ENCODE peak calls at places on chromosomes 2 and 18, in seven cellular contexts. Y, V, T, R, M, S and J are unnamed samples.

GRCh38 chr18:58043452-58044369 is at the start of gene NEDD4L:
- DNase-seq in M (peak; percentile 82), V (peak; percentile 87), R (peak; percentile 91), S (peak; percentile 64), Y (peak; percentile 93), T (peak; percentile 83), J (peak; percentile 85)

GRCh38 chr2:30336978-30337841 is 105.9 kb downstream of the LBH start:
- DNase-seq in V (no peak), M (peak; percentile 70), S (no peak), R (no peak), T (no peak), Y (no peak), J (no peak)

GRCh38 chr18:3319894-3320438 is 58.0 kb downstream of the MYL12B start:
- DNase-seq in M (no peak), Y (no peak), R (no peak), S (no peak), T (no peak), V (no peak), J (no peak)

GRCh38 chr18:37481058-37481457 is 84.5 kb downstream of the CELF4 start:
- DNase-seq in M (no peak), R (no peak), Y (peak; percentile 26), V (no peak), S (no peak), T (no peak), J (no peak)

GRCh38 chr2:221125691-221126090 is 446.4 kb downstream of the EPHA4 start:
- DNase-seq in Y (no peak), M (no peak), V (no peak), S (peak; percentile 68), T (no peak), R (no peak), J (no peak)

GRCh38 chr2:71615769-71616730 is 162.7 kb downstream of the DYSF start:
- DNase-seq in Y (no peak), R (no peak), M (no peak), S (no peak), T (no peak), V (peak; percentile 12), J (no peak)

GRCh38 chr2:177030391-177031000 is 182.1 kb upstream of the HNRNPA3 start:
- DNase-seq in M (no peak), Y (peak; percentile 38), V (no peak), T (no peak), S (no peak), R (no peak), J (no peak)

GRCh38 chr2:101150306-101151140 is 659 bp downstream of the TBC1D8 start:
- DNase-seq in S (no peak), V (peak; percentile 46), Y (peak; percentile 66), T (peak; percentile 22), M (peak; percentile 15), R (peak; percentile 56), J (peak; percentile 44)

GRCh38 chr2:119028327-119029174 is 86.6 kb downstream of the MARCO start:
- DNase-seq in T (peak; percentile 63), Y (peak; percentile 58), R (peak; percentile 37), V (peak; percentile 79), M (no peak), S (peak; percentile 54), J (peak; percentile 42)

GRCh38 chr2:163551974-163552373 is 183.8 kb downstream of the FIGN start:
- DNase-seq in M (no peak), V (no peak), T (peak; percentile 16), Y (no peak), R (no peak), S (no peak), J (no peak)

GRCh38 chr2:223508372-223508771 is 93.8 kb downstream of the SCG2 start:
- DNase-seq in Y (no peak), M (no peak), T (no peak), S (no peak), R (no peak), V (no peak), J (no peak)

GRCh38 chr2:168545439-168546082 is 89.5 kb downstream of the CERS6 start:
- DNase-seq in T (peak; percentile 94), R (peak; percentile 22), S (peak; percentile 92), Y (peak; percentile 49), V (no peak), M (no peak), J (no peak)

GRCh38 chr2:18362696-18363095 is 197.8 kb downstream of the RDH14 start:
- DNase-seq in R (no peak), S (no peak), V (no peak), M (no peak), Y (no peak), T (peak; percentile 61), J (no peak)

GRCh38 chr2:21038403-21039073 is 5.3 kb downstream of the APOB start:
- DNase-seq in T (no peak), R (no peak), S (peak; percentile 4), V (no peak), Y (no peak), M (no peak), J (no peak)

GRCh38 chr2:182186132-182186735 is 200.6 kb downstream of the PPP1R1C start:
- DNase-seq in Y (peak; percentile 34), R (peak; percentile 61), T (peak; percentile 86), V (no peak), S (peak; percentile 13), M (peak; percentile 11), J (no peak)

GRCh38 chr18:77178559-77178958 is 46.0 kb upstream of the MBP start:
- DNase-seq in T (no peak), V (no peak), R (no peak), Y (no peak), M (no peak), S (no peak), J (no peak)

GRCh38 chr2:212136216-212136795 is 402.3 kb downstream of the ERBB4 start:
- DNase-seq in Y (no peak), V (no peak), S (no peak), M (no peak), T (no peak), R (no peak), J (no peak)

GRCh38 chr2:24083567-24084385 is 858 bp downstream of the TP53I3 start:
- DNase-seq in S (peak; percentile 71), M (no peak), V (peak; percentile 89), R (peak; percentile 95), T (peak; percentile 65), Y (peak; percentile 91), J (no peak)

GRCh38 chr2:19936979-19937378 is 35.2 kb upstream of the TTC32 start:
- DNase-seq in M (no peak), R (no peak), V (no peak), T (no peak), S (no peak), Y (no peak), J (no peak)

GRCh38 chr2:5743992-5744391 is 51.8 kb downstream of the SOX11 start:
- DNase-seq in M (no peak), T (no peak), R (peak; percentile 30), V (peak; percentile 56), Y (no peak), S (no peak), J (no peak)

GRCh38 chr2:167052825-167053224 is 164.5 kb downstream of the XIRP2 start:
- DNase-seq in R (no peak), T (peak; percentile 67), M (no peak), V (no peak), Y (no peak), S (peak; percentile 9), J (no peak)

GRCh38 chr18:25229080-25229479 is 122.9 kb downstream of the ZNF521 start:
- DNase-seq in V (no peak), Y (no peak), M (no peak), S (no peak), R (no peak), T (no peak), J (no peak)

GRCh38 chr18:33957705-33958104 is 267.0 kb downstream of the NOL4 start:
- DNase-seq in M (no peak), R (no peak), Y (no peak), T (no peak), S (no peak), V (no peak), J (no peak)

GRCh38 chr2:240877460-240878340 is 9.1 kb downstream of the AGXT start:
- DNase-seq in Y (no peak), V (no peak), M (no peak), S (no peak), R (no peak), T (no peak), J (peak; percentile 6)

GRCh38 chr2:134522436-134522835 is 196.4 kb downstream of the TMEM163 start:
- DNase-seq in Y (no peak), V (no peak), T (no peak), S (no peak), R (no peak), M (no peak), J (no peak)

GRCh38 chr2:236833501-236834186 is 252.0 kb upstream of the COPS8 start:
- DNase-seq in Y (no peak), S (peak; percentile 20), T (peak; percentile 36), M (no peak), R (no peak), V (no peak), J (no peak)

GRCh38 chr2:236200378-236200777 is 32.2 kb upstream of the GBX2 start:
- DNase-seq in M (no peak), T (no peak), S (no peak), V (no peak), R (no peak), Y (no peak), J (no peak)

GRCh38 chr18:28903366-28903765 is 726.4 kb upstream of the CDH2 start:
- DNase-seq in Y (no peak), S (no peak), T (no peak), R (no peak), M (no peak), V (no peak), J (no peak)

GRCh38 chr2:42809131-42809875 is 16.9 kb upstream of the HAAO start:
- DNase-seq in Y (no peak), S (no peak), V (no peak), M (no peak), R (no peak), T (no peak), J (peak; percentile 45)

GRCh38 chr2:55885944-55886281 is 37.7 kb downstream of the EFEMP1 start:
- DNase-seq in M (no peak), T (no peak), V (no peak), R (no peak), S (no peak), Y (no peak), J (no peak)
- H3K27ac ChIP-seq in M (no peak overlapping the region), T (peak overlapping the region; percentile 3), V (no peak overlapping the region), R (no peak overlapping the region), S (no peak overlapping the region), Y (no peak overlapping the region), J (no peak overlapping the region)

GRCh38 chr2:60519259-60519863 is 34.1 kb downstream of the BCL11A start:
- DNase-seq in M (no peak), R (no peak), S (no peak), V (no peak), Y (no peak), T (no peak), J (no peak)
- H3K27ac ChIP-seq in M (no peak overlapping the region), R (no peak overlapping the region), S (no peak overlapping the region), V (peak overlapping the region; percentile 63), Y (no peak overlapping the region), T (no peak overlapping the region), J (no peak overlapping the region)

GRCh38 chr2:143525536-143525935 is 396.3 kb downstream of the ARHGAP15 start:
- DNase-seq in S (no peak), R (no peak), T (no peak), V (no peak), Y (peak; percentile 28), M (no peak), J (no peak)
- H3K27ac ChIP-seq in S (no peak overlapping the region), R (no peak overlapping the region), T (no peak overlapping the region), V (no peak overlapping the region), Y (peak overlapping the region; percentile 71), M (no peak overlapping the region), J (peak overlapping the region; percentile 15)

DNA sequence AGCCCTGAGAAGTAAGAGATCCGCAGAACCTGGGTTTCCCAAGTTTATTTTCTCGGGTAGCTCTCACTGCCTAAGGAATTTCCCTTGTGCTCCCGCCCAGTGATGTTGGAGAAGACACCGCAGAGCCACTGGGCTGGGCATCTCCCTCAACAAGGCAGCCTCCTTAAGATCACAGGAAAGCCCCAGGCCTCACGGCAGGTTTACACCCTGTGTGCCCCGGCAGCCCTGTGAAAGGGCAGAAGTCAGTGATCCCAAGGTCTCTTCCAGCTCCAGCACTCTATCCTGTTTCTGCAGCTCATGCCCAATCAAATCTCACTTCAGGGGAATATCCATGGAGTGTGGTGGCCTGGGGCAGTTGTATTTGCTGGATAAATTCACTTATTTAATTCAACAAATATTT is 66.5 kb downstream of the ACTR2 start:
- DNase-seq in T (no peak), Y (no peak), R (no peak), M (no peak), S (no peak), V (no peak), J (no peak)
- H3K27ac ChIP-seq in T (no peak overlapping the region), Y (no peak overlapping the region), R (no peak overlapping the region), M (peak overlapping the region; percentile 43), S (no peak overlapping the region), V (no peak overlapping the region), J (no peak overlapping the region)